ENCODE peak calls at places on chromosomes 4 and X, in ten cellular contexts. X is cardiac muscle cell, L is transverse colon, P is astrocyte of the cerebellum, R is hepatocyte, W is MM.1S, V is upper lobe of right lung, N is neural crest cell, E is heart right ventricle, C is choroid plexus epithelial cell. Z is an unnamed sample.

GRCh38 chrX:124478046-124478445 is 131.7 kb downstream of the SH2D1A start:
- DNase-seq in X (no peak), L (no peak), P (no peak), R (no peak), W (no peak), V (no peak), N (no peak), E (no peak), C (no peak), Z (no peak)

GRCh38 chrX:150870059-150870458 is 28.4 kb downstream of the CD99L2 start:
- DNase-seq in X (no peak), L (no peak), P (no peak), R (no peak), W (no peak), V (no peak), N (no peak), E (no peak), C (no peak), Z (no peak)

GRCh38 chrX:77174680-77175336 is 272.4 kb upstream of the FGF16 start:
- DNase-seq in X (no peak), L (no peak), P (no peak), R (no peak), W (no peak), V (no peak), N (no peak), E (no peak), C (no peak), Z (no peak)

GRCh38 chrX:47091149-47091775 is 13.0 kb downstream of the RGN start:
- DNase-seq in X (no peak), L (no peak), P (peak; percentile 15), R (no peak), W (peak; percentile 79), V (no peak), N (no peak), E (no peak), C (peak; percentile 87), Z (no peak)

GRCh38 chrX:56382278-56382677 is 150.1 kb downstream of the KLF8 start:
- DNase-seq in X (no peak), L (no peak), P (no peak), R (no peak), W (no peak), V (no peak), N (no peak), E (no peak), C (no peak), Z (no peak)

GRCh38 chr4:146186556-146186955 is 11.0 kb downstream of the LSM6 start:
- DNase-seq in X (no peak), L (no peak), P (no peak), R (no peak), W (no peak), V (no peak), N (no peak), E (no peak), C (peak; percentile 43), Z (no peak)

GRCh38 chr4:8665406-8666360 is 73.1 kb downstream of the CPZ start:
- DNase-seq in X (no peak), L (no peak), P (no peak), R (no peak), W (no peak), V (peak; percentile 41), N (no peak), E (no peak), C (no peak), Z (no peak)

GRCh38 chr4:152099555-152099954 is 338.7 kb upstream of the GATB start:
- DNase-seq in X (no peak), L (no peak), P (no peak), R (no peak), W (no peak), V (no peak), N (no peak), E (no peak), C (no peak), Z (no peak)

GRCh38 chr4:59249110-59249509 is 1951.0 kb upstream of the ADGRL3 start:
- DNase-seq in X (no peak), L (no peak), P (no peak), R (no peak), W (no peak), V (no peak), N (no peak), E (no peak), C (no peak), Z (no peak)

GRCh38 chr4:59243038-59243437 is 1957.1 kb upstream of the ADGRL3 start:
- DNase-seq in X (no peak), L (no peak), P (no peak), R (no peak), W (no peak), V (no peak), N (no peak), E (no peak), C (no peak), Z (no peak)

GRCh38 chr4:59248313-59248712 is 1951.8 kb upstream of the ADGRL3 start:
- DNase-seq in X (no peak), L (no peak), P (no peak), R (no peak), W (no peak), V (no peak), N (no peak), E (no peak), C (no peak), Z (no peak)

DNA sequence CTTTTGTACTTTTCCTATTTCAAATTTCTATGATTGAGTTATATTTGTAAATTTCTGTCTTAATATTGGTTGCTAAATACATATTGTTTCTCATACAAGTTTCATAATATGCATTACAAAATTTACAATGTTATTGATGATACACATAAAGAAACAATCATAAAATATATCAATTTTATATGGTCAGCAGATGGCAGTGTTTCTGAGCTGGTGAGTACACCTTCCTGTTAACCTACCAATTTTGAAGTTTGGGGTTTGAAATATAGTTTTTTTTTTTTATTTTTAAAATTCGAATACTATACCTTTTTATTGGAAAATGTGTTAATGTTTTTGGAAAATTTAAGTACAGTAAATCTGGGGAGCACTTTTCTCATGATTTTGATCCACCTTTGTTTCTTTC is 1953.1 kb upstream of the ADGRL3 start:
- DNase-seq in X (peak; percentile 5), L (no peak), P (no peak), R (no peak), W (peak; percentile 27), V (no peak), N (no peak), E (no peak), C (peak; percentile 14), Z (no peak)
- TF ChIP-seq CTCF in X (no peak), L (no peak), P (peak; percentile 23), R (peak; percentile 60), W (peak; percentile 26), V (peak; percentile 23), N (peak; percentile 65), E (no peak), C (peak; percentile 37), Z (peak; percentile 24)

GRCh38 chrX:112735147-112735546 is 55.4 kb upstream of the LHFPL1 start:
- DNase-seq in X (no peak), L (no peak), P (no peak), R (no peak), W (no peak), V (no peak), N (no peak), E (no peak), C (no peak), Z (no peak)

GRCh38 chrX:112734250-112734649 is 54.5 kb upstream of the LHFPL1 start:
- DNase-seq in X (no peak), L (no peak), P (no peak), R (no peak), W (no peak), V (no peak), N (no peak), E (peak; percentile 4), C (peak; percentile 0), Z (no peak)

GRCh38 chrX:112736310-112736709 is 56.6 kb upstream of the LHFPL1 start:
- DNase-seq in X (no peak), L (no peak), P (no peak), R (no peak), W (no peak), V (no peak), N (no peak), E (no peak), C (no peak), Z (no peak)

GRCh38 chrX:112731793-112732192 is 52.1 kb upstream of the LHFPL1 start:
- DNase-seq in X (no peak), L (no peak), P (no peak), R (peak; percentile 15), W (peak; percentile 10), V (no peak), N (no peak), E (no peak), C (peak; percentile 12), Z (no peak)
- TF ChIP-seq CTCF in X (no peak), L (no peak), P (peak; percentile 4), R (peak; percentile 58), W (peak; percentile 35), V (no peak), N (peak; percentile 62), E (peak; percentile 9), C (peak; percentile 23), Z (no peak)

DNA sequence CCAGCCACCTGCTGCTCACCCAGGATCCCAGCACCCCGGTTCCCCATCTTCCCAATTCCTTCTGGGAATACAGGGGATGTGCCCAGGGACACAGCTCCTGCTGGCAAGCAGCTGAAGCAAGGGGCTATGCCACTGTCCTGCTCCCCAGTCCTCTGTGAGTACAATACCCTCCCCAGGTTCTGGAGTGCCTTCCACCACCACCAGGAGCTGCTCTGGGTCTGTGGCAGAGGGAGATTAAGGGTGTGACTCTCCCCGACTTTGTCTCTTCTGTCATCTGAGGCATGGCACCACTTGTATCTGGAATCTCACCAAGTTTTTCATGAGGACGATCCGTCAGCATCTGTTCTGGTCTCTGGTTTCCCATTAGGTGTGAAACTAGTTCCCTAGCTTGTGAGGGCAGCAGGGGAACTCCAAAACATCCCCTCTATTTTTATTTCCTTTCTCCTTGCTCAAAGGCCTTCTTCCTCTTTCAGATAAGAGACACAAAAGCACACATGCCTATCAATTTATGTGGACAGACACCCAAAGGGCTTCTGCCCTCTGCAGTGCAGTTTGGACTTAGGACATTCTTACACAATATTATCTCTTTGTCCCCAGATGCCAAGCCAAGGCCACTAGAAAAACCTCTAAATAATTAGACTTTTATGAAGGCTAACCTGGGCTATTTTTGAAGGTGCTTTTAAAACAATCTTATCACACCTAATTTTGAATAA is 26.8 kb downstream of the MGST2 start:
- DNase-seq in X (peak; percentile 51), L (no peak), P (no peak), R (peak; percentile 30), W (no peak), V (no peak), N (no peak), E (no peak), C (no peak), Z (no peak)
- TF ChIP-seq CTCF in X (peak; percentile 14), L (no peak), P (peak; percentile 20), R (peak; percentile 21), W (peak; percentile 13), V (peak; percentile 5), N (peak; percentile 31), E (peak; percentile 27), C (peak; percentile 43), Z (no peak)

DNA sequence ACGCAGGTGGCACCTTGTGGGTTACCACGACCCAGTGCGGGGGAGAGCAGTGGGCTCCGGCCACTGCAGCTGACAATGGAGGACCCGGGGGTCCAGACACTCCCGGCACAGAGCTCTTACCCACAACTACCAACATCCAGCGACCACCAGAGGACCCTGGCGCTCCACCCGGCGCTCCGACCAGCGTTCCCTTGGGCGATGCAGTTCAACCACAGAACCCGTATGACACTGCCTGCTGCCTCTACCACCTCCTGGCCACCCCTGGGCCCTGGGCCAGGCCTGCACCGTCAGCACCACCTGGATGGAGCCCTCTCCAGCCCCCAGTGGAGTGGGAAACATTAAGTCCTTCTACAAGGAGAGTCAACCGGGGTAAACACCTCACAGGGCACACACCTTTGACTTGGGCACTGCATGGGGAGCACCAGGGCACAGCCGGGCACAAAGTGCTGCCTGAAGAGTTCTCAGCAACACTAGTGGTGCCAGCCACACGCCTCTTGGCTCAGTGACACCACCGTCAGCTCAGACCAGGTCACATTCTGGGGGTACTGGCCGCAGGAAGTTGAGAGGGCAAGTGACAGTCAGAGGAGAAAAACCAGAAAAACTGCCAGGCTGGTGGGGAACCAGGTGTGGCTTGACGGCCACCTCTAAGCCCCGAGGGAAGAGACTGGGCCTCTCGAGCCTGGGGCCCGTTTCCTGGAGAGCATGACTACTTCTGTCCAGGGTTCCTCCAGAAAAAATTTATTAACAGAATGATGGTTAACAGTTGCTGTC is 2.6 kb downstream of the CTBP1 start:
- DNase-seq in X (no peak), L (peak; percentile 30), P (no peak), R (peak; percentile 55), W (no peak), V (peak; percentile 79), N (no peak), E (peak; percentile 10), C (no peak), Z (no peak)
- TF ChIP-seq CTCF in X (no peak), L (no peak), P (no peak), R (no peak), W (no peak), V (no peak), N (no peak), E (no peak), C (no peak), Z (no peak)

Z was measured in mesothelial cell of epicardium.